ENCODE peak calls at places on chromosomes 2 and 18, in eight cellular contexts. K is neural crest cell; L is T47D; D is T follicular helper cell; M is CD8-positive, alpha-beta memory T cell; O is amniotic stem cell; E is neural progenitor cell; J is HEK293T. N is an unnamed sample.

GRCh38 chr2:240259924-240260529 is 119.6 kb upstream of the OTOS start:
- DNase-seq in K (no peak), L (no peak), D (no peak), M (no peak), O (no peak), E (no peak), J (no peak), N (no peak)

GRCh38 chr2:240319855-240320560 is 115.5 kb upstream of the GPC1 start:
- DNase-seq in K (no peak), L (no peak), D (no peak), M (no peak), O (peak), E (peak), J (no peak), N (no peak)

GRCh38 chr2:562391-563364 is 114.5 kb downstream of the TMEM18 start:
- DNase-seq in K (no peak), L (no peak), D (no peak), M (no peak), O (no peak), E (no peak), J (no peak), N (no peak)

GRCh38 chr18:56652802-56653201 is 1.6 kb downstream of the WDR7 start:
- DNase-seq in K (no peak), L (no peak), D (no peak), M (no peak), O (no peak), E (no peak), J (no peak), N (no peak)

GRCh38 chr18:62329676-62330454 is 4.8 kb downstream of the TNFRSF11A start:
- DNase-seq in K (no peak), L (peak), D (no peak), M (no peak), O (no peak), E (no peak), J (no peak), N (no peak)

GRCh38 chr2:100921685-100922161 is 80.4 kb upstream of the RPL31 start:
- DNase-seq in K (no peak), L (no peak), D (no peak), M (no peak), O (peak), E (no peak), J (no peak), N (no peak)

GRCh38 chr2:86357392-86357963 is 20.1 kb upstream of the REEP1 start:
- DNase-seq in K (no peak), L (no peak), D (no peak), M (no peak), O (no peak), E (no peak), J (no peak), N (no peak)

GRCh38 chr18:58970943-58971799 is 106.5 kb downstream of the ZNF532 start:
- DNase-seq in K (no peak), L (no peak), D (no peak), M (no peak), O (no peak), E (no peak), J (no peak), N (no peak)

GRCh38 chr2:215736653-215737290 is 276.6 kb downstream of the MREG start:
- DNase-seq in K (no peak), L (peak), D (no peak), M (no peak), O (peak), E (peak), J (peak), N (peak)

GRCh38 chr2:207239222-207239674 is 73.5 kb upstream of the KLF7 start:
- DNase-seq in K (no peak), L (no peak), D (no peak), M (no peak), O (peak), E (no peak), J (no peak), N (no peak)

GRCh38 chr18:45957100-45957499 is 10.0 kb downstream of the EPG5 start:
- DNase-seq in K (no peak), L (no peak), D (no peak), M (no peak), O (no peak), E (no peak), J (no peak), N (no peak)

GRCh38 chr2:160022162-160022561 is 40.3 kb downstream of the PLA2R1 start:
- DNase-seq in K (no peak), L (no peak), D (no peak), M (no peak), O (no peak), E (no peak), J (no peak), N (no peak)

GRCh38 chr18:78494204-78494603 is 485.4 kb upstream of the SALL3 start:
- DNase-seq in K (no peak), L (no peak), D (no peak), M (no peak), O (no peak), E (no peak), J (no peak), N (no peak)

GRCh38 chr18:13435596-13436333 is 217.2 kb downstream of the LDLRAD4 start:
- DNase-seq in K (no peak), L (no peak), D (no peak), M (no peak), O (peak), E (no peak), J (no peak), N (no peak)

GRCh38 chr18:23712445-23712844 is 23.2 kb downstream of the LAMA3 start:
- DNase-seq in K (no peak), L (no peak), D (no peak), M (no peak), O (no peak), E (no peak), J (no peak), N (no peak)

GRCh38 chr2:80020061-80020460 is 284.5 kb downstream of the LRRTM1 start:
- DNase-seq in K (no peak), L (no peak), D (no peak), M (no peak), O (no peak), E (no peak), J (no peak), N (no peak)

GRCh38 chr2:230327418-230328154 is 593 bp downstream of the SP140L start:
- DNase-seq in K (no peak), L (peak), D (no peak), M (no peak), O (no peak), E (no peak), J (no peak), N (no peak)

GRCh38 chr2:121596221-121597080 is 52.8 kb downstream of the CLASP1 start:
- DNase-seq in K (no peak), L (peak), D (no peak), M (no peak), O (peak), E (peak), J (peak), N (no peak)

GRCh38 chr2:3631851-3632659 is 25.9 kb upstream of the ALLC start:
- DNase-seq in K (no peak), L (no peak), D (no peak), M (no peak), O (no peak), E (no peak), J (no peak), N (no peak)

GRCh38 chr2:72815655-72816268 is 10.1 kb downstream of the EXOC6B start:
- DNase-seq in K (no peak), L (no peak), D (no peak), M (no peak), O (no peak), E (peak), J (no peak), N (no peak)

GRCh38 chr18:75211721-75212625 is 1.4 kb downstream of the TSHZ1 start:
- DNase-seq in K (peak), L (peak), D (no peak), M (peak), O (no peak), E (peak), J (no peak), N (peak)

GRCh38 chr18:58847383-58848071 is 17.1 kb upstream of the ZNF532 start:
- DNase-seq in K (peak), L (no peak), D (no peak), M (no peak), O (no peak), E (peak), J (no peak), N (no peak)

GRCh38 chr2:203996692-203997091 is 60.1 kb downstream of the ICOS start:
- DNase-seq in K (no peak), L (no peak), D (no peak), M (no peak), O (no peak), E (no peak), J (no peak), N (no peak)